ENCODE peak calls at places on chromosomes 16 and 17, in eight cellular contexts. S, Z, V, E, J, N, D and G are unnamed samples.

GRCh38 chr16:75928295-75928694 is 202.0 kb upstream of the CPHXL start:
- DNase-seq in S (no peak), Z (no peak), V (no peak), E (no peak), J (no peak), N (no peak), D (no peak), G (no peak)

GRCh38 chr16:11309895-11310633 is 28.9 kb upstream of the PRM1 start:
- DNase-seq in S (no peak), Z (no peak), V (no peak), E (no peak), J (no peak), N (no peak), D (no peak), G (no peak)

GRCh38 chr17:16352303-16352837 is 899 bp downstream of the CENPV start:
- DNase-seq in S (no peak), Z (peak), V (peak), E (peak), J (peak), N (peak), D (no peak), G (peak)

GRCh38 chr16:22007509-22008214 is at the start of gene MOSMO:
- DNase-seq in S (peak), Z (peak), V (peak), E (peak), J (peak), N (peak), D (peak), G (no peak)

GRCh38 chr16:66600484-66600883 is 4.0 kb upstream of the CMTM3 start:
- DNase-seq in S (no peak), Z (no peak), V (no peak), E (no peak), J (no peak), N (no peak), D (no peak), G (no peak)

GRCh38 chr16:54932737-54933254 is 2.1 kb downstream of the IRX5 start:
- DNase-seq in S (no peak), Z (peak), V (peak), E (no peak), J (peak), N (no peak), D (no peak), G (no peak)

GRCh38 chr17:57606111-57606875 is 138.8 kb downstream of the CCDC182 start:
- DNase-seq in S (no peak), Z (no peak), V (no peak), E (no peak), J (no peak), N (no peak), D (no peak), G (no peak)

GRCh38 chr16:19923396-19923795 is 38.7 kb upstream of the GPRC5B start:
- DNase-seq in S (no peak), Z (no peak), V (no peak), E (no peak), J (no peak), N (peak), D (no peak), G (no peak)

GRCh38 chr17:77287432-77288068 is 146.8 kb downstream of the SEC14L1 start:
- DNase-seq in S (no peak), Z (peak), V (peak), E (no peak), J (peak), N (peak), D (no peak), G (no peak)

GRCh38 chr17:76370261-76370993 is 14.0 kb upstream of the SPHK1 start:
- DNase-seq in S (no peak), Z (peak), V (peak), E (peak), J (no peak), N (no peak), D (no peak), G (no peak)

GRCh38 chr17:57603978-57604377 is 141.1 kb downstream of the CCDC182 start:
- DNase-seq in S (peak), Z (no peak), V (no peak), E (no peak), J (no peak), N (peak), D (no peak), G (peak)

GRCh38 chr17:74677558-74678466 is 34.9 kb downstream of the CD300LF start:
- DNase-seq in S (no peak), Z (no peak), V (peak), E (no peak), J (no peak), N (peak), D (peak), G (no peak)

GRCh38 chr17:29090746-29091395 is 47.9 kb downstream of the PIPOX start:
- DNase-seq in S (no peak), Z (no peak), V (no peak), E (no peak), J (peak), N (no peak), D (no peak), G (no peak)

GRCh38 chr17:61389670-61390478 is 9.8 kb upstream of the TBX2 start:
- DNase-seq in S (no peak), Z (peak), V (peak), E (no peak), J (peak), N (no peak), D (no peak), G (no peak)

GRCh38 chr17:80414508-80414802 is 512 bp upstream of the ENDOV start:
- DNase-seq in S (peak), Z (no peak), V (no peak), E (no peak), J (no peak), N (peak), D (no peak), G (no peak)

GRCh38 chr17:78174332-78174869 is 6.0 kb downstream of the SYNGR2 start:
- DNase-seq in S (no peak), Z (peak), V (no peak), E (peak), J (no peak), N (peak), D (no peak), G (no peak)

GRCh38 chr17:74601944-74602572 is 10.0 kb upstream of the CD300LD start:
- DNase-seq in S (no peak), Z (peak), V (peak), E (no peak), J (peak), N (peak), D (no peak), G (no peak)

GRCh38 chr16:67030221-67030962 is 1.4 kb downstream of the CBFB start:
- DNase-seq in S (no peak), Z (no peak), V (no peak), E (peak), J (no peak), N (no peak), D (no peak), G (no peak)

GRCh38 chr17:21228111-21228510 is 14.2 kb upstream of the TMEM11 start:
- DNase-seq in S (no peak), Z (no peak), V (no peak), E (no peak), J (no peak), N (no peak), D (no peak), G (no peak)

GRCh38 chr17:57004944-57005579 is 27.1 kb downstream of the SCPEP1 start:
- DNase-seq in S (no peak), Z (peak), V (peak), E (no peak), J (peak), N (peak), D (no peak), G (no peak)

GRCh38 chr16:56286819-56287218 is 95.5 kb downstream of the GNAO1 start:
- DNase-seq in S (no peak), Z (no peak), V (no peak), E (no peak), J (no peak), N (no peak), D (no peak), G (no peak)

GRCh38 chr16:52928955-52929354 is 123.7 kb downstream of the CHD9NB start:
- DNase-seq in S (no peak), Z (no peak), V (no peak), E (no peak), J (no peak), N (no peak), D (no peak), G (no peak)

GRCh38 chr17:63425478-63425877 is 20.6 kb downstream of the CYB561 start:
- DNase-seq in S (peak), Z (peak), V (peak), E (peak), J (peak), N (peak), D (peak), G (peak)

GRCh38 chr16:12420661-12421209 is 383.0 kb downstream of the CPPED1 start:
- DNase-seq in S (no peak), Z (no peak), V (peak), E (no peak), J (no peak), N (no peak), D (no peak), G (no peak)

GRCh38 chr17:2898255-2898926 is 102.2 kb downstream of the RAP1GAP2 start:
- DNase-seq in S (no peak), Z (peak), V (no peak), E (no peak), J (no peak), N (peak), D (no peak), G (no peak)

GRCh38 chr16:65418435-65418834 is 296.6 kb upstream of the CDH11 start:
- DNase-seq in S (no peak), Z (no peak), V (no peak), E (no peak), J (no peak), N (no peak), D (no peak), G (no peak)

GRCh38 chr17:45828171-45829133 is 16.2 kb upstream of the SPPL2C start:
- DNase-seq in S (no peak), Z (no peak), V (no peak), E (no peak), J (no peak), N (no peak), D (no peak), G (no peak)

GRCh38 chr17:6437466-6437865 is 2.5 kb upstream of the AIPL1 start:
- DNase-seq in S (no peak), Z (no peak), V (no peak), E (no peak), J (no peak), N (no peak), D (no peak), G (no peak)

GRCh38 chr16:82055728-82056549 is 20.9 kb downstream of the HSD17B2 start:
- DNase-seq in S (no peak), Z (no peak), V (no peak), E (no peak), J (no peak), N (no peak), D (no peak), G (no peak)

GRCh38 chr17:72472116-72472515 is 351.3 kb downstream of the SOX9 start:
- DNase-seq in S (no peak), Z (no peak), V (no peak), E (no peak), J (no peak), N (no peak), D (no peak), G (no peak)

GRCh38 chr17:4199818-4200402 is 56.9 kb downstream of the CYB5D2 start:
- DNase-seq in S (no peak), Z (peak), V (peak), E (no peak), J (peak), N (peak), D (no peak), G (peak)

GRCh38 chr17:59777033-59777432 is 69.6 kb downstream of the VMP1 start:
- DNase-seq in S (no peak), Z (no peak), V (no peak), E (no peak), J (no peak), N (no peak), D (no peak), G (no peak)

DNA sequence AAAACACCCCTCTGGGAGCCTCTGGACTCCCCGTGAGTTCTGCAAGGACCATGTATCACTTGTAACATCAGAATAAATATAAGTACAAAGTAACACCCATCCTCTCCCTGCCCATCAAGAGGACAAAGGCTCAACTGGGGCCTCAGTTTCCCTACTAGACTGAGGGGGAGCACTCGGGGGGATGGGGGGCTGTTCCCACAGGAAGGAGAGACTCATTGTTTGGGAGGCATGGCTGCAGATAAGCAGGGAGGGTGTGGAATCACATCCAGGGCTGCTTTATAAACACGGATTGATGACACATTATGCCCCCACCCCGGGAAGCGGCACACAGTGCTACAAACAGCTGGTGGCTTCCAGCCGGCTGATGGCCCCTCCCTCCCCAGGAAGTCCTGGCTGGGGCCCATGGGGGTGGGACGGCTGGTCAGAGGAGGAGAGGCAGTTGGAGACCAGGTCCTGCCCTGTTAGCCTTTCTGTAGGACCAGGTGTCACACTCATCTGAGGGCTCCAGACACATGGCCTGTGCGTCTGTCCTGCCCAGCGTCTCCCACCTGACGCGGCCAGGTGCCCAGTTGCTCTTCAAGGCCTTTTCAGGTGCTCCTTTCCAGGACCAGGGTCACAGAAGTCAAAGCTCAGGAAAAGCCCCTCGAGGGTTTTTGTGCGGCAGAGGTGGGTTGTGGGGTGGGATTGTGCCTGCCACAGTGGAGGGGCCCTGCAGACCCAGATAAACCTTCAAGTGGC is 1.3 kb upstream of the MPG start:
- DNase-seq in S (no peak), Z (no peak), V (peak), E (peak), J (no peak), N (peak), D (peak), G (no peak)
- H3K4me3 ChIP-seq in S (peak), Z (no peak), V (no peak), E (peak), J (no peak), N (peak), D (peak), G (peak)

DNA sequence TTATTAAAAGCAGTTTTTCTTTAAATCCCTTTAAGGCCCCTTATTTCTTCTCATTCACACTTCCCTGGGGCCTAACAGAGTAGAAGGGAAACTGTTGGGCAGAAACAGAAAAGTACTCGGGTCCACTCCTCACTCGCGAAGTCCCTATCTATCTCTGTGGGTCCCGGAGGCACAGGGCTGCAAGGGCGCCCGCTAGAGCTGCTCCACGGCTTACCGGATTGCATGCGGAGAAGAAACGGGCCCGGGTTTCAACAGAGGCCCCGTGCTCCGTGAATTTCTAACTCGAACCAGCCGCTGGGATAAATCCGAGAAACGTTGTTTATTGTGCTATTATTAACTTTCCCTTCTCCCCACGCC is 4.3 kb downstream of the CBLN1 start:
- DNase-seq in S (no peak), Z (peak), V (no peak), E (no peak), J (peak), N (no peak), D (no peak), G (no peak)
- H3K4me3 ChIP-seq in S (no peak), Z (no peak), V (no peak), E (no peak), J (no peak), N (no peak), D (no peak), G (no peak)

GRCh38 chr16:1961651-1962067 is 2.3 kb downstream of the NDUFB10 start:
- DNase-seq in S (no peak), Z (peak), V (peak), E (no peak), J (no peak), N (no peak), D (no peak), G (peak)
- H3K4me3 ChIP-seq in S (no peak), Z (no peak), V (no peak), E (no peak), J (no peak), N (no peak), D (no peak), G (peak)

GRCh38 chr16:30376508-30376907 is 1.9 kb downstream of the MYL11 start:
- DNase-seq in S (no peak), Z (no peak), V (no peak), E (peak), J (no peak), N (no peak), D (no peak), G (no peak)
- H3K4me3 ChIP-seq in S (no peak), Z (no peak), V (no peak), E (no peak), J (no peak), N (no peak), D (no peak), G (no peak)

GRCh38 chr16:73053038-73053378 is 5.1 kb upstream of the ZFHX3 start:
- DNase-seq in S (no peak), Z (peak), V (no peak), E (no peak), J (no peak), N (no peak), D (no peak), G (no peak)
- H3K4me3 ChIP-seq in S (no peak), Z (no peak), V (no peak), E (peak), J (no peak), N (no peak), D (no peak), G (no peak)